ENCODE peak calls at places on chromosome 10, in six cellular contexts. One of them, this sample, is unnamed.

GRCh38 chr10:15385552-15386455 is 14.7 kb upstream of the FAM171A1 start:
- DNase-seq in ascending aorta: no peak
- DNase-seq in GM13976: no peak
- DNase-seq in A549: no peak
- DNase-seq in CD8-positive, alpha-beta T cell: no peak
- DNase-seq in fibroblast of mammary gland: no peak
- DNase-seq in this sample: no peak

GRCh38 chr10:61987951-61988379 is 86.5 kb downstream of the ARID5B start:
- DNase-seq in ascending aorta: no peak
- DNase-seq in GM13976: peak; percentile 68
- DNase-seq in A549: no peak
- DNase-seq in CD8-positive, alpha-beta T cell: no peak
- DNase-seq in fibroblast of mammary gland: peak; percentile 44
- DNase-seq in this sample: no peak

GRCh38 chr10:81603106-81603620 is 271.8 kb upstream of the NRG3 start:
- DNase-seq in ascending aorta: no peak
- DNase-seq in GM13976: no peak
- DNase-seq in A549: no peak
- DNase-seq in CD8-positive, alpha-beta T cell: no peak
- DNase-seq in fibroblast of mammary gland: no peak
- DNase-seq in this sample: no peak

GRCh38 chr10:99528867-99529285 is 3.9 kb upstream of the NKX2-3 start:
- DNase-seq in ascending aorta: no peak
- DNase-seq in GM13976: no peak
- DNase-seq in A549: no peak
- DNase-seq in CD8-positive, alpha-beta T cell: no peak
- DNase-seq in fibroblast of mammary gland: no peak
- DNase-seq in this sample: no peak

GRCh38 chr10:69217119-69217754 is 2.9 kb upstream of the HKDC1 start:
- DNase-seq in ascending aorta: no peak
- DNase-seq in GM13976: no peak
- DNase-seq in A549: peak; percentile 69
- DNase-seq in CD8-positive, alpha-beta T cell: no peak
- DNase-seq in fibroblast of mammary gland: peak; percentile 74
- DNase-seq in this sample: no peak

GRCh38 chr10:43294892-43295291 is 28.0 kb upstream of the RASGEF1A start:
- DNase-seq in ascending aorta: no peak
- DNase-seq in GM13976: no peak
- DNase-seq in A549: no peak
- DNase-seq in CD8-positive, alpha-beta T cell: no peak
- DNase-seq in fibroblast of mammary gland: no peak
- DNase-seq in this sample: no peak

GRCh38 chr10:117804470-117805011 is 242.2 kb downstream of the RAB11FIP2 start:
- DNase-seq in ascending aorta: no peak
- DNase-seq in GM13976: no peak
- DNase-seq in A549: no peak
- DNase-seq in CD8-positive, alpha-beta T cell: no peak
- DNase-seq in fibroblast of mammary gland: no peak
- DNase-seq in this sample: no peak

GRCh38 chr10:22791655-22792054 is 77.3 kb upstream of the PIP4K2A start:
- DNase-seq in ascending aorta: no peak
- DNase-seq in GM13976: no peak
- DNase-seq in A549: no peak
- DNase-seq in CD8-positive, alpha-beta T cell: no peak
- DNase-seq in fibroblast of mammary gland: no peak
- DNase-seq in this sample: no peak

GRCh38 chr10:36448760-36449681 is 676.4 kb upstream of the ANKRD30A start:
- DNase-seq in ascending aorta: no peak
- DNase-seq in GM13976: no peak
- DNase-seq in A549: no peak
- DNase-seq in CD8-positive, alpha-beta T cell: no peak
- DNase-seq in fibroblast of mammary gland: no peak
- DNase-seq in this sample: no peak

GRCh38 chr10:19638173-19638872 is 177.9 kb upstream of the PLXDC2 start:
- DNase-seq in ascending aorta: no peak
- DNase-seq in GM13976: no peak
- DNase-seq in A549: peak; percentile 37
- DNase-seq in CD8-positive, alpha-beta T cell: no peak
- DNase-seq in fibroblast of mammary gland: peak; percentile 92
- DNase-seq in this sample: no peak

GRCh38 chr10:91758303-91759146 is 39.7 kb upstream of the TNKS2 start:
- DNase-seq in ascending aorta: no peak
- DNase-seq in GM13976: peak; percentile 41
- DNase-seq in A549: peak; percentile 78
- DNase-seq in CD8-positive, alpha-beta T cell: no peak
- DNase-seq in fibroblast of mammary gland: peak; percentile 74
- DNase-seq in this sample: no peak

GRCh38 chr10:132336064-132336746 is 4.2 kb downstream of the LRRC27 start:
- DNase-seq in ascending aorta: no peak
- DNase-seq in GM13976: no peak
- DNase-seq in A549: no peak
- DNase-seq in CD8-positive, alpha-beta T cell: no peak
- DNase-seq in fibroblast of mammary gland: no peak
- DNase-seq in this sample: no peak

GRCh38 chr10:36232935-36233334 is 590.8 kb upstream of the FZD8 start:
- DNase-seq in ascending aorta: no peak
- DNase-seq in GM13976: no peak
- DNase-seq in A549: no peak
- DNase-seq in CD8-positive, alpha-beta T cell: no peak
- DNase-seq in fibroblast of mammary gland: no peak
- DNase-seq in this sample: no peak

GRCh38 chr10:52751337-52751736 is 21.2 kb downstream of the MBL2 start:
- DNase-seq in ascending aorta: no peak
- DNase-seq in GM13976: no peak
- DNase-seq in A549: no peak
- DNase-seq in CD8-positive, alpha-beta T cell: no peak
- DNase-seq in fibroblast of mammary gland: no peak
- DNase-seq in this sample: no peak

GRCh38 chr10:125520968-125521367 is 162.0 kb downstream of the TEX36 start:
- DNase-seq in ascending aorta: no peak
- DNase-seq in GM13976: no peak
- DNase-seq in A549: no peak
- DNase-seq in CD8-positive, alpha-beta T cell: no peak
- DNase-seq in fibroblast of mammary gland: no peak
- DNase-seq in this sample: no peak

GRCh38 chr10:21174670-21175495 is 277.8 kb upstream of the NEBL start:
- DNase-seq in ascending aorta: no peak
- DNase-seq in GM13976: no peak
- DNase-seq in A549: no peak
- DNase-seq in CD8-positive, alpha-beta T cell: no peak
- DNase-seq in fibroblast of mammary gland: no peak
- DNase-seq in this sample: peak; percentile 7

GRCh38 chr10:34906021-34906965 is 91.2 kb upstream of the PARD3 start:
- DNase-seq in ascending aorta: no peak
- DNase-seq in GM13976: no peak
- DNase-seq in A549: no peak
- DNase-seq in CD8-positive, alpha-beta T cell: no peak
- DNase-seq in fibroblast of mammary gland: no peak
- DNase-seq in this sample: peak; percentile 35

GRCh38 chr10:100879741-100880360 is 32.9 kb upstream of the SLF2 start:
- DNase-seq in ascending aorta: no peak
- DNase-seq in GM13976: peak; percentile 25
- DNase-seq in A549: peak; percentile 21
- DNase-seq in CD8-positive, alpha-beta T cell: no peak
- DNase-seq in fibroblast of mammary gland: no peak
- DNase-seq in this sample: peak; percentile 46

GRCh38 chr10:102431452-102432124 is 786 bp downstream of the CUEDC2 start:
- DNase-seq in ascending aorta: no peak
- DNase-seq in GM13976: no peak
- DNase-seq in A549: peak; percentile 45
- DNase-seq in CD8-positive, alpha-beta T cell: no peak
- DNase-seq in fibroblast of mammary gland: peak; percentile 58
- DNase-seq in this sample: no peak

GRCh38 chr10:122149138-122149606 is 121.9 kb upstream of the BTBD16 start:
- DNase-seq in ascending aorta: no peak
- DNase-seq in GM13976: no peak
- DNase-seq in A549: no peak
- DNase-seq in CD8-positive, alpha-beta T cell: no peak
- DNase-seq in fibroblast of mammary gland: peak; percentile 63
- DNase-seq in this sample: peak; percentile 15

GRCh38 chr10:5650664-5651063 is 15.7 kb downstream of the ASB13 start:
- DNase-seq in ascending aorta: no peak
- DNase-seq in GM13976: no peak
- DNase-seq in A549: no peak
- DNase-seq in CD8-positive, alpha-beta T cell: no peak
- DNase-seq in fibroblast of mammary gland: no peak
- DNase-seq in this sample: no peak

GRCh38 chr10:86151613-86152012 is 215.0 kb downstream of the GRID1 start:
- DNase-seq in ascending aorta: no peak
- DNase-seq in GM13976: no peak
- DNase-seq in A549: no peak
- DNase-seq in CD8-positive, alpha-beta T cell: no peak
- DNase-seq in fibroblast of mammary gland: no peak
- DNase-seq in this sample: no peak

GRCh38 chr10:86153751-86154150 is 212.8 kb downstream of the GRID1 start:
- DNase-seq in ascending aorta: no peak
- DNase-seq in GM13976: no peak
- DNase-seq in A549: no peak
- DNase-seq in CD8-positive, alpha-beta T cell: no peak
- DNase-seq in fibroblast of mammary gland: no peak
- DNase-seq in this sample: no peak

GRCh38 chr10:86155034-86155656 is 211.4 kb downstream of the GRID1 start:
- DNase-seq in ascending aorta: no peak
- DNase-seq in GM13976: no peak
- DNase-seq in A549: no peak
- DNase-seq in CD8-positive, alpha-beta T cell: no peak
- DNase-seq in fibroblast of mammary gland: no peak
- DNase-seq in this sample: no peak

GRCh38 chr10:86152354-86152753 is 214.2 kb downstream of the GRID1 start:
- DNase-seq in ascending aorta: no peak
- DNase-seq in GM13976: no peak
- DNase-seq in A549: no peak
- DNase-seq in CD8-positive, alpha-beta T cell: no peak
- DNase-seq in fibroblast of mammary gland: no peak
- DNase-seq in this sample: no peak

DNA sequence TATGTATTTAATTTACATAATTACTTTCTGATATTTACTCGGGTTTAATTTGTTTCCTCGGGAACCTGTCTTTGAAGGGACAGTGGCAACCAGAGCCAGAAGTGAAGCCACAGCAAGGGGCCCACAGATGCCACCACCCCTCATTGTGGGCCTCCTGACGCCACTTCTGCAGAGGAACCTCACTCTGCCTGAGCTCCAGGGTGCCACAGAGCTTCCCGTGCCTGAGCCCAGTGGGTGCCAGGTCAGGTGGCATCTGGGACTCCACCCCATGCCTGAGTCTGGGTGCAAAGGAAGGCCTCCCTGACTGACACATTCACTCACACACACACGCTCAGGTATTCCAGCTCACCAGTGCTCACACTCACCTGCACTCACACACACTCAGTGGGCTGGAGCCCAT is 213.7 kb downstream of the GRID1 start:
- DNase-seq in ascending aorta: no peak
- DNase-seq in GM13976: no peak
- DNase-seq in A549: no peak
- DNase-seq in CD8-positive, alpha-beta T cell: no peak
- DNase-seq in fibroblast of mammary gland: no peak
- DNase-seq in this sample: no peak
- TF ChIP-seq CTCF in ascending aorta: no peak
- TF ChIP-seq CTCF in GM13976: no peak
- TF ChIP-seq CTCF in A549: no peak
- TF ChIP-seq CTCF in CD8-positive, alpha-beta T cell: no peak
- TF ChIP-seq CTCF in fibroblast of mammary gland: no peak
- TF ChIP-seq CTCF in this sample: no peak

DNA sequence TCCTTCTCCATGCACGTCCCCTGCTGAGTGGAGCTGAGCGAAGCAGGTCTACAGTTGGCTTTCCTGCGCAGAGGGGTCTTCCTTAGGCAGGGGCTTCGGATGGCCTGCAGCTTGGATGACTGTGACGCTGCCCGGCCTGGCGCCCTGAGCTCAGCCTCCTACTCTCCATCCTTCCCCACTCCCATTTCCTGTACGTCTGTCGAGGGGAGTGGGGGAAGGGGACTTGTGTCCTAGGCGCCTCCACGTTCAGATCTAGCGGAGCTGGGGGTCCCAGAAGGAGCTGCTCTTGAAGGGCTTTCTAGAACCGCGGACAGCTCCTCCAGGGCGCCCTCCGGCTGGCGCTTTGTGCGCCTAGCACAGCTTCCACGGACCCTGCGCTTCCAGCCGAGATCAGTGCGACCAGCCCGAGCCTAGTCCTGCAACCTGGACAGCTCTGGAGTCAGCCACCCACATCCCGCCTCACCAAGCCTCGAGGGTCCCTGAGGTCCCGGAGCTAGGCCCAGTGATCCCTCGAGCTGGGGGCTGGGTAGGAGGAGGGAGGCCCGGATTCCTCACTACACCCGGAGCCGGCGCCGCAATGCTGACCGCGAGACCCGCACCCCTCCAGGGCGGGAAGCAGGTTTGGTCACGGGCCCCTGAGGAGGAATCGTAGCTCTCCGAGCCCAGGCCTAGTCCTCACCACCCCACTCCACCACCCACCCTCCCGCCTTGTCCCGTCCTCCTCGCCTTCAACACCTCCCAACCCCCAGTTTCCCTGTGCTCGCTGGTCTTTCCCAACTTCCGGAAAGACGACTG is 1.8 kb downstream of the GRID1 start:
- DNase-seq in ascending aorta: no peak
- DNase-seq in GM13976: no peak
- DNase-seq in A549: no peak
- DNase-seq in CD8-positive, alpha-beta T cell: no peak
- DNase-seq in fibroblast of mammary gland: no peak
- DNase-seq in this sample: peak; percentile 52
- TF ChIP-seq CTCF in ascending aorta: no peak
- TF ChIP-seq CTCF in GM13976: no peak
- TF ChIP-seq CTCF in A549: no peak
- TF ChIP-seq CTCF in CD8-positive, alpha-beta T cell: no peak
- TF ChIP-seq CTCF in fibroblast of mammary gland: no peak
- TF ChIP-seq CTCF in this sample: no peak

GRCh38 chr10:103942866-103943265 is 24.1 kb upstream of the SLK start:
- DNase-seq in ascending aorta: no peak
- DNase-seq in GM13976: no peak
- DNase-seq in A549: no peak
- DNase-seq in CD8-positive, alpha-beta T cell: no peak
- DNase-seq in fibroblast of mammary gland: peak; percentile 16
- DNase-seq in this sample: no peak
- TF ChIP-seq CTCF in ascending aorta: no peak
- TF ChIP-seq CTCF in GM13976: no peak
- TF ChIP-seq CTCF in A549: no peak
- TF ChIP-seq CTCF in CD8-positive, alpha-beta T cell: no peak
- TF ChIP-seq CTCF in fibroblast of mammary gland: no peak
- TF ChIP-seq CTCF in this sample: no peak

DNA sequence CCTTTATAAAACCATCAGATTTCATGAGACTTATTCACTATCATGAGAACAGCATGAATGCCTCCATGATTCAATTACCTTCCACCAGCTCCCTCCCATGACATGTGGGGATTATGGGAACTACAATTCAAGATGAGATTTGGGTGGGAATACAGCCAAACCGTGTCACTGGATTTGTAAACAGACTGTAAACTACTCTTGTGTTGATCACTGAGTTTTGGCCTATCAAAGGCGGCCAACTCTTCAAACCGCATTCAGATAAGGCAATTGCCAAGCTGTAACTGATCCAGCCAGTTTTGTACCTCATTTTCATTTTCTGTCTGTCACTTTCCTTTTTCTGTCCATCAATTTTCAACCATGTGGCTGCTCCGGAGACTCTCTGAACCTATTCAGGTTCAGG is 27.2 kb upstream of the PAPSS2 start:
- DNase-seq in ascending aorta: no peak
- DNase-seq in GM13976: no peak
- DNase-seq in A549: no peak
- DNase-seq in CD8-positive, alpha-beta T cell: no peak
- DNase-seq in fibroblast of mammary gland: no peak
- DNase-seq in this sample: no peak
- TF ChIP-seq CTCF in ascending aorta: no peak
- TF ChIP-seq CTCF in GM13976: no peak
- TF ChIP-seq CTCF in A549: no peak
- TF ChIP-seq CTCF in CD8-positive, alpha-beta T cell: no peak
- TF ChIP-seq CTCF in fibroblast of mammary gland: no peak
- TF ChIP-seq CTCF in this sample: no peak

This sample was measured in endothelial cell.